ENCODE peak calls at places on chromosomes 3 and 15, in seven cellular contexts. X is esophagus muscularis mucosa, H is sigmoid colon, I is prostate gland, A is transverse colon, B is spleen, R is GM12892. V is an unnamed sample.

GRCh38 chr3:134258761-134259347 is 8.2 kb upstream of the RYK start:
- DNase-seq in I (no peak), H (no peak), X (no peak), B (no peak), R (no peak), A (no peak), V (no peak)

GRCh38 chr15:25451501-25451900 is 12.7 kb upstream of the UBE3A start:
- DNase-seq in X (no peak), B (no peak), A (no peak), I (no peak), H (no peak), R (no peak), V (no peak)

GRCh38 chr3:10702961-10703740 is 112.9 kb upstream of the SLC6A11 start:
- DNase-seq in X (no peak), A (no peak), B (no peak), R (no peak), I (no peak), H (no peak), V (no peak)

GRCh38 chr3:62229908-62230307 is 143.4 kb downstream of the FEZF2 start:
- DNase-seq in H (no peak), I (no peak), X (no peak), A (no peak), B (no peak), R (no peak), V (no peak)

GRCh38 chr3:48418140-48418539 is 11.7 kb downstream of the PLXNB1 start:
- DNase-seq in A (no peak), I (no peak), H (no peak), X (no peak), B (no peak), R (no peak), V (no peak)

GRCh38 chr3:104102386-104102785 is 1264.3 kb upstream of the ALCAM start:
- DNase-seq in X (no peak), B (no peak), A (no peak), H (no peak), R (no peak), I (no peak), V (no peak)

GRCh38 chr15:39478996-39479395 is 101.9 kb upstream of the THBS1 start:
- DNase-seq in R (no peak), H (no peak), B (no peak), I (no peak), X (no peak), A (no peak), V (no peak)

GRCh38 chr15:64905119-64905831 is 6.4 kb upstream of the ANKDD1A start:
- DNase-seq in B (peak), I (peak), X (peak), H (peak), R (peak), A (peak), V (peak)

GRCh38 chr3:168620854-168621253 is 525.1 kb upstream of the GOLIM4 start:
- DNase-seq in H (no peak), X (no peak), A (peak), R (no peak), B (no peak), I (no peak), V (peak)

DNA sequence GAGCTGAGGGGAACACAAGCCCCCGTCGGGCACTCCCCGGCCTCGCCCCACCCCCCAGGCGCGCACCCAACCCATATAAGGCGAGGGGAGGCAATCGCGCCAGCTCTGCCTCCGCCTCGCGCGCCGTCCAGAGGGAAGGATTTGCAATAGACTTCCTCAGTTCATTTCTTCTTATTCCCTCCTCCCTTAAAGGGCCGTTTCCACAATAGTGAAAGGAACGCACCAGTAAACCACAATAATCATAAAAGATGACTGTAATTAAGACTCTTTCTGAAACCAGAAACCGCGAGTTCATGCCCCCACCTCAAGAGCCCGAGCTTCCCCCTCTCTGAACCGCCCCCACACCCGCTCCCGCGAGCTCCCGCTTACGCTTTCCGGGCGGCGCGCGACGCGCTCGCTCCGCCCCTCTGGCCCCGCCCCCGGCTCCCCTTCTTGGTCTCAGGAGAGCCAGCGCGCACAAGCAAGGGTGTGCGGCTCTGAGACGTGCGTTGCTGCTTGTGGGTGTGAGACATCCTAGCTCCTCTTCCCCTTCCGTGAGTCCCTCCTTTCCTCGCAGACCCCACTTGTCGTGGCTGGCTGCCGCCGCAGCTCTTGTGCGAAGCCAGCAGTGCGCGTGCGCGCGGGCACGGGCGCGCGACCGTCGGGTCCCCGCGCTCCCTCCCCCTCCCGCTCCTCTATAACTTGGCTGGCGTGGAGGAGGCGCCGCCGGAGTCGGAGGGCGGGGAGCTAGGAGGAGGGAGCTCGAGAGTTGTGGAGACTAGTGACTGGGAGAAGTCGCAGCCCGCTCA is at the start of gene DIPK2A:
- DNase-seq in R (peak), A (peak), B (peak), H (peak), X (peak), I (peak), V (peak)
- TF ChIP-seq POLR2AphosphoS5 in R (peak), A (peak), B (peak), H (peak), X (peak), I (peak), V (peak)

DNA sequence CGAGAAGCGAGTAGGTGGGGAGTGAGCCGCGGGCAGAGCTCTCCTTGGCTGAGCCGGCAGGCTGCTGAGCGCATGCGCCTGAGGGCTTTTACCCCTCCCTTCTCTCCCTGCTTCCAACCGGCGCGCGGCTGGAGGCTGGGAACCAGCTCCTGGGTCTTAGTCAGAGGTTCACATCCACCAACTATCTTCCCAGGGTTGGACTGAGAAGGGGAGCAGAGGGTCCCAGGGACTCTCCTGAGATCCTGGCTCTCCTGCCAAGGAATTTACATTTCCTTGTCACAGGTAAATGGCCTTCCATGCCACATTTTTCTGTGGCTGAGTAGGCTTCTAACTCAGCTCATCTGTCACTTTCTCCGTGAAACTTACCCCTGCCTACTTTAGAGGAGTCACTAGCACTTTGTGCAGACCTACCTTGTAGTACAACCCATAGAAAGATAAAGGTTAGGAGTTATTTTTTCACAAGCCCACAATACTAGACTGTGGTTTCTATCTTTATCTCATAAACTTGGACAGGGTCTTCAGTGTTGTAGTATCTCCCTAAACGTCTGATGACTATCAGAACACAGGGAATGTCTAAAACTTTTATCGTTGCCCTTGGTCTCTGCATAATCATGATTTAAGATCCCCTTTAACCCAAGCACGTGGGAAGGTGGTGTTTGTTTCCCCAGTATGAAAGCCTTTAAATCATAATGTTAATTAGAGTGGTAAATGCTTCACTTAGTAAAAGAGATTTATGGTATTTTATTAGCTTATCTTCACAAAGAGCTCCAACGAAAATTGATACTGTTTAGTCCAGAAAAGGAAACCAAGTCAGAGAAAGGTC is 617 bp upstream of the TBC1D5 start:
- DNase-seq in I (no peak), R (no peak), H (no peak), X (no peak), B (no peak), A (no peak), V (peak)
- TF ChIP-seq POLR2A in I (no peak), R (peak), H (no peak), X (no peak), B (no peak), A (no peak), V (no peak)

DNA sequence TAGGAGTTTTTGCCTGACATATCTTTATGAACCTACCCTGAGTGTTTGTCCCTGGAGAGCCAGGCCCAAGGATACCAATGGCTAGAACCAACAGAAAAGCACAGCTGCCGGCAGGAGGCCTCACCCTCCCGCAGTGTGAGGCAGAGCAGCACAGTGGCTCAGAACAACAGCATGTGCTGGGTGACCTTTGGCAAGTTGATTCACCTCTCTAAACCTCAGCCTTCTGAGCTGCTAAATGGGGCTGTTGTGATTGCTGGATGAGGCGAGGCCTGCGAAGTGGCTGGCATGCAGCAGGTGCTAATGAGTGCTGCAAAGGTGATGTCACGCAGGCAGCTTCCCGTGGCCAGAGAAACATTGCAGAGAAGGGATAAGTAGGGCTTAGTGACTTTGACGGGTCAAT is 23.3 kb downstream of the IDH2 start:
- DNase-seq in R (no peak), X (no peak), I (no peak), B (no peak), A (no peak), H (no peak), V (no peak)
- TF ChIP-seq POLR2AphosphoS5 in R (no peak), X (no peak), I (no peak), B (no peak), A (no peak), H (no peak), V (no peak)

DNA sequence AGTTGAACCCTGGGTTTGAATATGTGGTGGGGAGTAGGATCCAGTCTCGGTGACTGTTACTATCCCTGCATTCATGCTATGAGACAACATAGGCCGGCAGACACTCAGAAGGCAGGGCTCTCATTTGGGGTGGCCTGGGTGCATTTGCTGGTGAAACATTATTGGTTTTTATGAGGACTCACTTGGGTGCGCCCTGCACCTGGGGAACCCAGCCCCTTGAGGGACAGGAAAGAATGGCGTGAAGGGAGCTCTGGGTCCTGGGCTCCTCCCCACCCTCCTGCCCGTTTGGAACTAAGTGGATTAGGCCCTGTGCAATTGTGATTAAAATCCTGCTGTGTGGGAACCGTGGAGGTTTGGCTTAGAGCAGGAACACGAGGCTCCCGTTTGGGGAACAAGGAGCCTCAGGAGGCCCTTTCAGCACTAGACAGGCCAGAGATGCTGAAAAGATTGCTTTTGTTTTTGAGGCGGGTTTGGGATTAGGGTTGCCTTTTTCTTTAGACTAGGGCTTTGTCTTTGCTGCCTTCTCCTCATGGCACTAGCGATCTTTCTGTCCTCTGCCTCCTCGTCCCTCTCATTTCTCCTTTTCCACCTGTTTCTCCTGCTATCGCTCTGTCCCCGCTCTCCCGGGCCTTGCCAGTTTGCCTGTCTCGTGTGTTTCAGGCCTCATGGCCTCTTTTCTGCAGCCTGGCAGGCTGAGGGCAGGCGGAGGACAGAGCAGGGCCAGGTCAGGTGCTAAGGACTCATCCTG is 8.4 kb downstream of the MAPKAPK3 start:
- DNase-seq in A (no peak), X (no peak), B (no peak), H (no peak), I (no peak), R (no peak), V (no peak)
- TF ChIP-seq POLR2A in A (no peak), X (no peak), B (no peak), H (no peak), I (no peak), R (no peak), V (no peak)

DNA sequence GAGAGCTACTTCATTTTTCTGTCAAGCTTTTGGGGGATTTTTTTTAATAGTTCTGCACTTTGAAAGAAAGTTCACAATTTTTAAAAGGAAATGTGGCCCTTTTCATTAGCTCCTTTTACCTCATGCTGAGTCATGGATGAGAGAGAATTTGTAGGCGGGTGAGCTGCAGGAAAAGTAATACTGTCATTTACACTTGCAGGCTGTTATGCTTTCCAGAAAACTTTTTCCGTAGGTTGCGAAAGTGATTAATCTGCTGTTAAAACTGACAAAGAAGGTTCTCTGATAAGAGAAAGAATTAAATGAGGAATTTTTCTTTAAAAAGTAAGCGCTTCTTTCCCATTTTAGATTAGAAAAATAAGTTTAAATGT is 430.2 kb downstream of the LPP start:
- DNase-seq in X (no peak), H (peak), I (no peak), R (no peak), B (no peak), A (no peak), V (no peak)
- TF ChIP-seq POLR2AphosphoS5 in X (no peak), H (peak), I (no peak), R (no peak), B (no peak), A (no peak), V (peak)

DNA sequence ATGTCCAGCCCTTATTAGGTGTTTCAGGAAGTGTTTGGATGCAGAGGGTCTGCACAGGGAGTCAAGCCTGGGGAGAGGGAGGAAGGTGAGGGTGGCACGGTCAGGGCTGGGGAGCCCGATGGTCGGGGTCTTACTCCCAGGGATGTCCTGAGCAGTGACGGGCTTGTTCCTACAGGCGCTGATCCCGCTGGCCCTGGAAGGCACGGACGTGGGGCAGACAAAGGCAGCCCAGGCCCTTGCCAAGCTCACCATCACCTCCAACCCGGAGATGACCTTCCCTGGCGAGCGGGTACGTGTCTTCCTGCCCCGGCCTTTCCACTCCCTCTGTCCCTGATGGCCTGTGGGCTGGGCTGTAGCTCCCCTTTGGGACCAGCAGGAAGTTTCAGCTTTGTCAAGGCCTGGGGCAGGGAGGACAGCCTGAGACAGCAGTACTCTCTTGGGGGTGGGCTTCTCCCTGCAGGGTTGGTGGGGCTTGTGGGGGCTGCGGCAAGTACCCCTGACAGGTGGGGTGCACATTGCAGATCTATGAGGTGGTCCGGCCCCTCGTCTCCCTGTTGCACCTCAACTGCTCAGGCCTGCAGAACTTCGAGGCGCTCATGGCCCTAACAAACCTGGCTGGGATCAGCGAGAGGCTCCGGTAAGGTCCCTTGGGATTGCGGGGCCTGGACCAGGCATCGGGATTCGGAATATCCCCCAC is 4.6 kb upstream of the RCCD1 start:
- DNase-seq in B (no peak), R (no peak), A (no peak), X (no peak), H (no peak), I (no peak), V (no peak)
- TF ChIP-seq POLR2A in B (no peak), R (no peak), A (no peak), X (no peak), H (no peak), I (no peak), V (no peak)

GRCh38 chr15:79918278-79918677 is 21.5 kb upstream of the MTHFS start:
- DNase-seq in R (no peak), H (no peak), X (no peak), I (no peak), B (peak), A (no peak), V (no peak)
- TF ChIP-seq POLR2AphosphoS5 in R (no peak), H (no peak), X (no peak), I (no peak), B (peak), A (no peak), V (no peak)

V was measured in stomach.